ENCODE peak calls at places on chromosomes 5 and 9, in ten cellular contexts. One of them, this sample, is unnamed.

GRCh38 chr5:54889826-54890225 is 95.6 kb downstream of the ESM1 start:
- DNase-seq in frontal cortex: no peak
- DNase-seq in iPS-NIHi11: peak; percentile 33
- DNase-seq in activated CD4-positive, alpha-beta T cell treated with anti-CD3 and anti-CD28 coated beads for 24 hours: no peak
- DNase-seq in heart right ventricle: no peak
- DNase-seq in NCI-H1092 treated with DMSO at 0.1 percent for 48 hours: no peak
- DNase-seq in activated T-cell treated with anti-CD3 and anti-CD28 coated beads for 1 hour: no peak
- DNase-seq in myocyte: peak; percentile 86
- DNase-seq in stimulated activated CD4-positive, alpha-beta T cell treated with anti-CD3 and anti-CD28 coated beads, Interleukin-15, amount 100 ng/mL, for 24 hours: no peak
- DNase-seq in cardiac fibroblast: peak; percentile 79
- DNase-seq in this sample: no peak

GRCh38 chr9:100020121-100020780 is 78.5 kb downstream of the ERP44 start:
- DNase-seq in frontal cortex: no peak
- DNase-seq in heart right ventricle: no peak
- DNase-seq in activated CD4-positive, alpha-beta T cell treated with anti-CD3 and anti-CD28 coated beads for 24 hours: no peak
- DNase-seq in myocyte: no peak
- DNase-seq in stimulated activated CD4-positive, alpha-beta T cell treated with anti-CD3 and anti-CD28 coated beads, Interleukin-15, amount 100 ng/mL, for 24 hours: no peak
- DNase-seq in cardiac fibroblast: peak; percentile 50
- DNase-seq in NCI-H1092 treated with DMSO at 0.1 percent for 48 hours: no peak
- DNase-seq in activated T-cell treated with anti-CD3 and anti-CD28 coated beads for 1 hour: no peak
- DNase-seq in iPS-NIHi11: no peak
- DNase-seq in this sample: no peak

GRCh38 chr9:91766301-91766700 is 183.7 kb downstream of the ROR2 start:
- DNase-seq in myocyte: no peak
- DNase-seq in heart right ventricle: no peak
- DNase-seq in iPS-NIHi11: no peak
- DNase-seq in cardiac fibroblast: no peak
- DNase-seq in NCI-H1092 treated with DMSO at 0.1 percent for 48 hours: peak; percentile 69
- DNase-seq in frontal cortex: no peak
- DNase-seq in activated CD4-positive, alpha-beta T cell treated with anti-CD3 and anti-CD28 coated beads for 24 hours: no peak
- DNase-seq in stimulated activated CD4-positive, alpha-beta T cell treated with anti-CD3 and anti-CD28 coated beads, Interleukin-15, amount 100 ng/mL, for 24 hours: no peak
- DNase-seq in activated T-cell treated with anti-CD3 and anti-CD28 coated beads for 1 hour: no peak
- DNase-seq in this sample: no peak

GRCh38 chr5:178431063-178431776 is 159.0 kb downstream of the COL23A1 start:
- DNase-seq in activated T-cell treated with anti-CD3 and anti-CD28 coated beads for 1 hour: no peak
- DNase-seq in iPS-NIHi11: no peak
- DNase-seq in frontal cortex: no peak
- DNase-seq in activated CD4-positive, alpha-beta T cell treated with anti-CD3 and anti-CD28 coated beads for 24 hours: no peak
- DNase-seq in NCI-H1092 treated with DMSO at 0.1 percent for 48 hours: no peak
- DNase-seq in heart right ventricle: no peak
- DNase-seq in cardiac fibroblast: no peak
- DNase-seq in stimulated activated CD4-positive, alpha-beta T cell treated with anti-CD3 and anti-CD28 coated beads, Interleukin-15, amount 100 ng/mL, for 24 hours: no peak
- DNase-seq in myocyte: no peak
- DNase-seq in this sample: no peak

GRCh38 chr5:41636605-41637004 is 126.2 kb upstream of the PLCXD3 start:
- DNase-seq in heart right ventricle: no peak
- DNase-seq in NCI-H1092 treated with DMSO at 0.1 percent for 48 hours: peak; percentile 41
- DNase-seq in myocyte: peak; percentile 23
- DNase-seq in iPS-NIHi11: peak; percentile 44
- DNase-seq in stimulated activated CD4-positive, alpha-beta T cell treated with anti-CD3 and anti-CD28 coated beads, Interleukin-15, amount 100 ng/mL, for 24 hours: no peak
- DNase-seq in activated CD4-positive, alpha-beta T cell treated with anti-CD3 and anti-CD28 coated beads for 24 hours: no peak
- DNase-seq in frontal cortex: no peak
- DNase-seq in activated T-cell treated with anti-CD3 and anti-CD28 coated beads for 1 hour: no peak
- DNase-seq in cardiac fibroblast: peak; percentile 50
- DNase-seq in this sample: no peak

GRCh38 chr5:125612356-125613149 is 810.7 kb upstream of the GRAMD2B start:
- DNase-seq in myocyte: peak; percentile 93
- DNase-seq in cardiac fibroblast: no peak
- DNase-seq in iPS-NIHi11: no peak
- DNase-seq in heart right ventricle: no peak
- DNase-seq in activated T-cell treated with anti-CD3 and anti-CD28 coated beads for 1 hour: no peak
- DNase-seq in NCI-H1092 treated with DMSO at 0.1 percent for 48 hours: peak; percentile 96
- DNase-seq in activated CD4-positive, alpha-beta T cell treated with anti-CD3 and anti-CD28 coated beads for 24 hours: no peak
- DNase-seq in frontal cortex: no peak
- DNase-seq in stimulated activated CD4-positive, alpha-beta T cell treated with anti-CD3 and anti-CD28 coated beads, Interleukin-15, amount 100 ng/mL, for 24 hours: no peak
- DNase-seq in this sample: no peak

GRCh38 chr5:155150012-155150411 is 136.5 kb downstream of the KIF4B start:
- DNase-seq in activated T-cell treated with anti-CD3 and anti-CD28 coated beads for 1 hour: no peak
- DNase-seq in frontal cortex: no peak
- DNase-seq in myocyte: no peak
- DNase-seq in cardiac fibroblast: no peak
- DNase-seq in activated CD4-positive, alpha-beta T cell treated with anti-CD3 and anti-CD28 coated beads for 24 hours: no peak
- DNase-seq in iPS-NIHi11: no peak
- DNase-seq in heart right ventricle: no peak
- DNase-seq in NCI-H1092 treated with DMSO at 0.1 percent for 48 hours: no peak
- DNase-seq in stimulated activated CD4-positive, alpha-beta T cell treated with anti-CD3 and anti-CD28 coated beads, Interleukin-15, amount 100 ng/mL, for 24 hours: no peak
- DNase-seq in this sample: no peak

GRCh38 chr5:72951850-72952468 is 3.9 kb upstream of the FCHO2 start:
- DNase-seq in NCI-H1092 treated with DMSO at 0.1 percent for 48 hours: no peak
- DNase-seq in heart right ventricle: no peak
- DNase-seq in stimulated activated CD4-positive, alpha-beta T cell treated with anti-CD3 and anti-CD28 coated beads, Interleukin-15, amount 100 ng/mL, for 24 hours: no peak
- DNase-seq in myocyte: no peak
- DNase-seq in activated T-cell treated with anti-CD3 and anti-CD28 coated beads for 1 hour: no peak
- DNase-seq in iPS-NIHi11: no peak
- DNase-seq in cardiac fibroblast: peak; percentile 92
- DNase-seq in activated CD4-positive, alpha-beta T cell treated with anti-CD3 and anti-CD28 coated beads for 24 hours: no peak
- DNase-seq in frontal cortex: no peak
- DNase-seq in this sample: no peak

GRCh38 chr9:18173923-18174322 is 300.0 kb upstream of the ADAMTSL1 start:
- DNase-seq in NCI-H1092 treated with DMSO at 0.1 percent for 48 hours: no peak
- DNase-seq in stimulated activated CD4-positive, alpha-beta T cell treated with anti-CD3 and anti-CD28 coated beads, Interleukin-15, amount 100 ng/mL, for 24 hours: no peak
- DNase-seq in myocyte: no peak
- DNase-seq in activated CD4-positive, alpha-beta T cell treated with anti-CD3 and anti-CD28 coated beads for 24 hours: no peak
- DNase-seq in cardiac fibroblast: no peak
- DNase-seq in heart right ventricle: no peak
- DNase-seq in frontal cortex: no peak
- DNase-seq in iPS-NIHi11: no peak
- DNase-seq in activated T-cell treated with anti-CD3 and anti-CD28 coated beads for 1 hour: no peak
- DNase-seq in this sample: no peak

GRCh38 chr9:7246181-7246580 is 488.4 kb downstream of the KDM4C start:
- DNase-seq in iPS-NIHi11: no peak
- DNase-seq in frontal cortex: no peak
- DNase-seq in NCI-H1092 treated with DMSO at 0.1 percent for 48 hours: no peak
- DNase-seq in heart right ventricle: no peak
- DNase-seq in myocyte: no peak
- DNase-seq in activated CD4-positive, alpha-beta T cell treated with anti-CD3 and anti-CD28 coated beads for 24 hours: no peak
- DNase-seq in cardiac fibroblast: no peak
- DNase-seq in activated T-cell treated with anti-CD3 and anti-CD28 coated beads for 1 hour: no peak
- DNase-seq in stimulated activated CD4-positive, alpha-beta T cell treated with anti-CD3 and anti-CD28 coated beads, Interleukin-15, amount 100 ng/mL, for 24 hours: no peak
- DNase-seq in this sample: no peak

GRCh38 chr9:132488611-132489010 is 78.6 kb downstream of the CFAP77 start:
- DNase-seq in iPS-NIHi11: no peak
- DNase-seq in heart right ventricle: no peak
- DNase-seq in myocyte: no peak
- DNase-seq in activated CD4-positive, alpha-beta T cell treated with anti-CD3 and anti-CD28 coated beads for 24 hours: no peak
- DNase-seq in NCI-H1092 treated with DMSO at 0.1 percent for 48 hours: peak; percentile 61
- DNase-seq in frontal cortex: no peak
- DNase-seq in stimulated activated CD4-positive, alpha-beta T cell treated with anti-CD3 and anti-CD28 coated beads, Interleukin-15, amount 100 ng/mL, for 24 hours: no peak
- DNase-seq in activated T-cell treated with anti-CD3 and anti-CD28 coated beads for 1 hour: no peak
- DNase-seq in cardiac fibroblast: no peak
- DNase-seq in this sample: no peak

GRCh38 chr9:131667576-131667975 is 72.3 kb downstream of the RAPGEF1 start:
- DNase-seq in activated CD4-positive, alpha-beta T cell treated with anti-CD3 and anti-CD28 coated beads for 24 hours: peak; percentile 58
- DNase-seq in activated T-cell treated with anti-CD3 and anti-CD28 coated beads for 1 hour: peak; percentile 34
- DNase-seq in iPS-NIHi11: no peak
- DNase-seq in NCI-H1092 treated with DMSO at 0.1 percent for 48 hours: no peak
- DNase-seq in frontal cortex: no peak
- DNase-seq in stimulated activated CD4-positive, alpha-beta T cell treated with anti-CD3 and anti-CD28 coated beads, Interleukin-15, amount 100 ng/mL, for 24 hours: peak; percentile 82
- DNase-seq in cardiac fibroblast: peak; percentile 45
- DNase-seq in heart right ventricle: no peak
- DNase-seq in myocyte: no peak
- DNase-seq in this sample: peak; percentile 61

This sample was measured in activated naive CD8-positive, alpha-beta T cell treated with anti-CD3 and anti-CD28 coated beads for 36 hours.